ENCODE peak calls at places on chromosome 12, in five cellular contexts. F is lower leg skin; R is stimulated activated CD8-positive, alpha-beta memory T cell treated with anti-CD3 and anti-CD28 coated beads, Interleukin-15, amount 100 ng/mL, for 24 hours; I is amniotic stem cell; U is neural crest cell. O is an unnamed sample.

GRCh38 chr12:116177017-116177416 is 100.5 kb downstream of the MED13L start:
- DNase-seq in R (no peak), U (no peak), F (no peak), I (no peak), O (no peak)

GRCh38 chr12:86170051-86170450 is 86.1 kb downstream of the MGAT4C start:
- DNase-seq in F (no peak), I (no peak), R (no peak), U (no peak), O (no peak)

GRCh38 chr12:10634427-10634826 is 21.0 kb upstream of the MAGOHB start:
- DNase-seq in R (no peak), I (peak; percentile 29), F (no peak), U (no peak), O (peak; percentile 87)

GRCh38 chr12:64737539-64737938 is 21.7 kb downstream of the GNS start:
- DNase-seq in I (no peak), F (no peak), R (no peak), U (no peak), O (no peak)

GRCh38 chr12:12229556-12230092 is 37.2 kb downstream of the LRP6 start:
- DNase-seq in R (no peak), I (no peak), U (no peak), F (no peak), O (no peak)

GRCh38 chr12:54259194-54260011 is 20.5 kb downstream of the CBX5 start:
- DNase-seq in F (peak; percentile 37), I (peak; percentile 77), R (peak; percentile 16), U (peak; percentile 69), O (peak; percentile 87)

GRCh38 chr12:91111366-91112321 is at the start of gene LUM:
- DNase-seq in F (peak; percentile 23), R (no peak), I (no peak), U (no peak), O (peak; percentile 69)

GRCh38 chr12:113402586-113403260 is 964 bp downstream of the SDS start:
- DNase-seq in R (no peak), I (no peak), F (no peak), U (no peak), O (no peak)

GRCh38 chr12:14936224-14936861 is 2.0 kb downstream of the ERP27 start:
- DNase-seq in F (no peak), R (no peak), U (no peak), I (no peak), O (peak; percentile 29)

GRCh38 chr12:115008951-115009350 is 325.0 kb upstream of the TBX3 start:
- DNase-seq in U (no peak), R (no peak), F (no peak), I (no peak), O (no peak)

GRCh38 chr12:12230275-12230674 is 36.6 kb downstream of the LRP6 start:
- DNase-seq in U (no peak), F (no peak), I (no peak), R (no peak), O (no peak)

GRCh38 chr12:32270818-32271710 is 128.3 kb upstream of the FGD4 start:
- DNase-seq in F (no peak), U (peak; percentile 68), I (no peak), R (no peak), O (peak; percentile 37)

GRCh38 chr12:78725951-78726550 is 138.5 kb upstream of the SYT1 start:
- DNase-seq in I (no peak), U (no peak), F (no peak), R (no peak), O (no peak)

GRCh38 chr12:65339161-65339560 is 60.7 kb downstream of the MSRB3 start:
- DNase-seq in I (no peak), R (no peak), F (no peak), U (no peak), O (peak; percentile 24)

GRCh38 chr12:54935235-54935951 is 49.2 kb downstream of the TESPA1 start:
- DNase-seq in I (peak; percentile 44), F (no peak), R (no peak), U (no peak), O (peak; percentile 82)

GRCh38 chr12:1527789-1528188 is 66.6 kb downstream of the FBXL14 start:
- DNase-seq in R (no peak), F (no peak), I (peak; percentile 55), U (no peak), O (peak; percentile 97)

GRCh38 chr12:23950775-23951391 is 1.4 kb upstream of the SOX5 start:
- DNase-seq in F (no peak), U (peak; percentile 45), I (no peak), R (no peak), O (peak; percentile 35)

GRCh38 chr12:100826323-100826722 is 31.7 kb downstream of the ANO4 start:
- DNase-seq in F (no peak), U (peak; percentile 60), R (no peak), I (peak; percentile 29), O (peak; percentile 10)

GRCh38 chr12:132835076-132835870 is 6.6 kb upstream of the GOLGA3 start:
- DNase-seq in F (no peak), R (no peak), U (no peak), I (no peak), O (no peak)

GRCh38 chr12:107109726-107110518 is 16.6 kb upstream of the CRY1 start:
- DNase-seq in R (no peak), U (no peak), I (no peak), F (no peak), O (peak; percentile 0)